ENCODE peak calls at places on chromosome 22, in nine cellular contexts. R is K562, O is endodermal cell, J is kidney, E is adrenal gland, U is psoas muscle, Z is ovary, G is vagina, C is heart left ventricle. F is an unnamed sample. For H3K4me1, the result is how much of the 10 kb centered on the place peaks cover.

GRCh38 chr22:23072911-23073491 is 2.7 kb downstream of the GNAZ start:
- DNase-seq in Z (peak), U (peak), R (no peak), J (peak), O (peak), G (no peak), C (peak), E (no peak), F (no peak)

GRCh38 chr22:46297151-46297819 is 615 bp downstream of the GTSE1 start:
- DNase-seq in R (peak), O (peak), C (no peak), J (no peak), Z (no peak), G (no peak), E (peak), U (peak), F (peak)

GRCh38 chr22:38316340-38317236 is 645 bp downstream of the CSNK1E start:
- DNase-seq in C (peak), R (peak), Z (peak), J (peak), O (peak), E (peak), U (peak), G (no peak), F (peak)

GRCh38 chr22:50729391-50730012 is 8.5 kb upstream of the ACR start:
- DNase-seq in C (no peak), Z (peak), R (no peak), O (no peak), E (peak), U (no peak), J (peak), G (no peak), F (no peak)

GRCh38 chr22:39254789-39255298 is 10.1 kb upstream of the PDGFB start:
- DNase-seq in U (peak), C (peak), O (peak), R (peak), J (no peak), E (peak), Z (no peak), G (no peak), F (no peak)

GRCh38 chr22:44129614-44129976 is 51.1 kb upstream of the PARVG start:
- DNase-seq in E (no peak), R (peak), J (no peak), C (no peak), O (no peak), U (no peak), G (no peak), Z (no peak), F (peak)

GRCh38 chr22:44335066-44335839 is 22.5 kb upstream of the SHISAL1 start:
- DNase-seq in C (no peak), R (no peak), E (no peak), G (no peak), J (no peak), Z (no peak), O (no peak), U (no peak), F (no peak)

GRCh38 chr22:27194096-27194748 is 536.8 kb downstream of the MIAT start:
- DNase-seq in R (no peak), U (no peak), J (no peak), Z (no peak), G (peak), C (no peak), O (no peak), E (no peak), F (no peak)

GRCh38 chr22:27407369-27407985 is 394.1 kb downstream of the MN1 start:
- DNase-seq in U (no peak), J (no peak), O (no peak), E (no peak), R (no peak), G (no peak), Z (no peak), C (no peak), F (no peak)

GRCh38 chr22:43404673-43405385 is 7.0 kb upstream of the MPPED1 start:
- DNase-seq in C (no peak), R (no peak), G (no peak), J (no peak), E (no peak), O (no peak), Z (no peak), U (no peak), F (no peak)

DNA sequence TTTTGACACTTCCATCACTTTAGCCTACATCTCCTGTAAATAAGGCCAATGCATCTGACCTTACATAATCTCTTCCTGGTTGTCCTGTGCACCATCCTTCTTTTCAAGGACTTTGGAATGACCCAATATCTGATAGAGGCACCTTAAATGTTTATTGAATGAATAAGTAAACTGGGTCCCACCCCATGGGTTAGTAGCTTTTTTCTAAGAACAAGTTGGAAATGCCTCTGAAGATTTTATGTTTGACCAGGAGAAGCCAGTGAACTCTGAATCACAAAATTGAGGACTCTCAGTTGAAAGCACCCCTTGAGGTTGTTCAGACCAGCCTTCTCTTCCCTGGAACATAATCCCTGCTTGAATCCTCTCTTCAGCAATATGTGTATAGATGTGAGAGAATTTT is 1.4 kb downstream of the RNF185 start:
- DNase-seq in C (no peak), G (no peak), O (no peak), R (no peak), J (no peak), U (no peak), Z (no peak), E (no peak), F (no peak)
- H3K4me3 ChIP-seq in C (peak), G (peak), O (peak), R (no peak), J (peak), U (peak), Z (peak), E (no peak), F (peak)

DNA sequence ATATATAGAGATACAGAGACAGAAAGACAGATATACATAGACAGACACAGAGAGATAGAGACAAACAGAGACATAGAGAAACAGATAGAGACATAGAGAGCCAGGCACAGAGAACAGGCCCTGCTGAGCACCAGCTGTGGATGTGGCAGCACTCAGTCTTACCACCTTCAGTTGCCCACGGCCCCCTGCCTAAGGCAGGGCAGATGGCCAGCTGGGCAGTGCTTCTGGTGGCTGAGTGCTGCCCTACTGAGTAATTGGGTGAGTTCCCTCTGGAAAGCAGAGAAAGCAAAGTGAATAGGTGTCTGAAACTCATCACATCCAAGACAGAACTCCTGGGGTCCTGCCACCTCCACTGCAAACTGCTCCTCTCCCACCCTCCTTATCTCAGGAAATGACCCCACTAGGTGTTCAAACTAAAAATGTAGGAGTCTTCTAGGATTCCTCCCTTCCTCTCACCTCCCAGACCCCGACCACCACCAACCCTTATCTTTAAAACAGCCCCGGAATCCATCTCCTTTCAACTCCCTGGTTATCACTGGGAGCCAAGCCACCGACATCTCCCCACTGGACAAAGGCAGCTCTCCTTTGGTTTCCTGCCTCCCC is 27.2 kb downstream of the SYN3 start:
- DNase-seq in U (no peak), E (no peak), O (peak), Z (no peak), C (no peak), G (no peak), J (no peak), R (no peak), F (no peak)
- H3K4me1 ChIP-seq in U (under half), E (under half), O (under half), Z (under half), C (under half), G (under half), J (under half), R (under half), F (under half)

GRCh38 chr22:42385691-42386090 is 46.5 kb downstream of the NFAM1 start:
- DNase-seq in E (no peak), R (no peak), C (no peak), U (no peak), Z (no peak), J (no peak), O (no peak), G (no peak), F (no peak)

GRCh38 chr22:42384506-42384905 is 47.7 kb downstream of the NFAM1 start:
- DNase-seq in U (no peak), G (no peak), R (no peak), Z (no peak), E (no peak), C (no peak), J (no peak), O (no peak), F (no peak)

GRCh38 chr22:42383287-42383686 is 48.9 kb downstream of the NFAM1 start:
- DNase-seq in U (no peak), O (no peak), C (no peak), G (no peak), Z (no peak), E (no peak), J (no peak), R (no peak), F (no peak)

GRCh38 chr22:42381152-42381551 is 51.1 kb downstream of the NFAM1 start:
- DNase-seq in R (no peak), E (no peak), Z (no peak), J (no peak), U (no peak), G (no peak), O (peak), C (no peak), F (no peak)

GRCh38 chr22:42383851-42384417 is 48.3 kb downstream of the NFAM1 start:
- DNase-seq in Z (no peak), E (no peak), J (no peak), C (no peak), G (no peak), O (no peak), U (no peak), R (no peak), F (no peak)
- H3K4me3 ChIP-seq in Z (no peak), E (no peak), J (no peak), C (no peak), G (no peak), O (no peak), U (no peak), R (no peak), F (no peak)

GRCh38 chr22:19972251-19972650 is 30.6 kb upstream of the TXNRD2 start:
- DNase-seq in J (no peak), R (no peak), U (no peak), G (no peak), E (no peak), O (no peak), C (no peak), Z (no peak), F (no peak)
- H3K4me1 ChIP-seq in J (under half), R (half or more), U (under half), G (under half), E (under half), O (under half), C (under half), Z (under half), F (under half)

GRCh38 chr22:36356708-36357694 is 30.8 kb downstream of the MYH9 start:
- DNase-seq in G (no peak), Z (no peak), U (no peak), R (no peak), C (no peak), J (peak), E (no peak), O (no peak), F (no peak)

GRCh38 chr22:36355894-36356293 is 31.9 kb downstream of the MYH9 start:
- DNase-seq in R (no peak), C (no peak), Z (no peak), U (no peak), J (no peak), E (peak), O (no peak), G (no peak), F (no peak)

GRCh38 chr22:36352775-36353507 is 34.8 kb downstream of the MYH9 start:
- DNase-seq in Z (peak), E (peak), R (no peak), C (peak), O (no peak), J (no peak), U (peak), G (no peak), F (no peak)

GRCh38 chr22:36351921-36352774 is 35.6 kb downstream of the MYH9 start:
- DNase-seq in E (peak), R (no peak), O (peak), G (no peak), U (no peak), Z (no peak), J (peak), C (no peak), F (no peak)

DNA sequence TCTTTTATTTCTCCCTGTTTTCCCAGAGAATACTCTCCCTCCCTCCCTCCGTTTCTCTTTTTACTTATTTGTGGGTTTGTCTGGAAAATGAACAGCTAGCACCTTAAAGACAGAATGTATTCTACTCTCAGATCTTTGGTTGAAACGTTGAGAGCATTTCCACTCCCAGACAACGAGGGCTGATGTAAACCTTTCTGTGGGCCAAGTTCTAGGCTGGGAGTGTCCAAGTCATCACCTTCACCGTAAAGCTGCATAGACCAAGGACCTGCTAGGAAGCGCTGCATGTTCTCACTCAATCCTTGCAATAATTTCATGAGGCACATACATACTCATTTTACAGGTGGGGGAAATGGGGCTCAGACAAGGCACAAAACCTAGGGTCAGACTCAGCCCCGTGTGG is 32.4 kb downstream of the MYH9 start:
- DNase-seq in J (no peak), U (no peak), G (no peak), C (no peak), R (no peak), O (no peak), Z (no peak), E (no peak), F (no peak)
- H3K4me3 ChIP-seq in J (peak), U (peak), G (peak), C (peak), R (no peak), O (no peak), Z (peak), E (no peak), F (no peak)

DNA sequence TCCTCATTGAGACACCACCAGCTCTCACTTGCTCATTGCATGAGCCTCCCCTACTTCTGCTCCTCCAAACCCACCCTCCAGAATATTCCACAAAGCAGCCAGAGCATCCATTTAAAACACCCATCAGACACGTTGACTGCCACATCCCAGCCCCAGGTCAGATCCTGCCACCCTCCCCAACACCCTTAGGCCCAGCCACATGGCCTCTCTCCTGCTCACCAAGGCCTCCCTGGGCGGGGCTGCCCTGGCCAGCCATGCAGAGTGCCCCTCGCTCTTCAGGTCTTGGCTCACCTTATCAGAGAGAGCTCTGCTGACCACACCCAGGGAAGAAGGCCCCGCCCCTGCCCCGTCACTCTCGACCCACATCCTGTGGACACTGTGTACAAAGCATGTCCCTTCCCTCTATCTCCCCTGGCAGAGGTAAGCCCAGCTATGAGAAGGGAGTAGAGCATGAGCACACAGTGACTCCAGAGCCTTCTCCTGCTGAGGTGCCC is 106.8 kb downstream of the MICAL3 start:
- DNase-seq in U (no peak), E (no peak), C (peak), Z (no peak), R (peak), J (no peak), O (no peak), G (no peak), F (no peak)
- H3K4me1 ChIP-seq in U (half or more), E (under half), C (under half), Z (under half), R (half or more), J (under half), O (under half), G (under half), F (under half)

GRCh38 chr22:20550851-20551744 is 43.7 kb downstream of the MED15 start:
- DNase-seq in R (no peak), E (peak), U (peak), C (peak), Z (peak), O (no peak), G (no peak), J (no peak), F (no peak)
- H3K4me3 ChIP-seq in R (no peak), E (no peak), U (no peak), C (no peak), Z (no peak), O (no peak), G (no peak), J (no peak), F (no peak)

F was measured in BE2C.